ENCODE peak calls at places on chromosomes 11 and 22, in eight cellular contexts. N, C, M, V, B, X, S and Z are unnamed samples.

GRCh38 chr11:128315933-128316332 is 271.4 kb downstream of the ETS1 start:
- DNase-seq in N (no peak), C (no peak), M (no peak), V (no peak), B (no peak), X (no peak), S (no peak), Z (no peak)

GRCh38 chr11:12048936-12049790 is 40.7 kb upstream of the DKK3 start:
- DNase-seq in N (no peak), C (no peak), M (no peak), V (peak), B (no peak), X (no peak), S (no peak), Z (no peak)

GRCh38 chr11:126352934-126353801 is 2.3 kb upstream of the ST3GAL4 start:
- DNase-seq in N (no peak), C (no peak), M (no peak), V (peak), B (no peak), X (no peak), S (no peak), Z (no peak)

GRCh38 chr11:85595285-85595884 is 31.8 kb downstream of the DLG2 start:
- DNase-seq in N (no peak), C (no peak), M (no peak), V (peak), B (no peak), X (no peak), S (no peak), Z (no peak)

GRCh38 chr11:68471360-68472340 is 11.1 kb downstream of the PPP6R3 start:
- DNase-seq in N (no peak), C (no peak), M (no peak), V (peak), B (no peak), X (no peak), S (no peak), Z (no peak)

GRCh38 chr11:33437529-33437928 is 180.3 kb downstream of the HIPK3 start:
- DNase-seq in N (no peak), C (no peak), M (no peak), V (no peak), B (no peak), X (no peak), S (no peak), Z (no peak)

GRCh38 chr11:72422414-72422813 is 11.9 kb downstream of the CLPB start:
- DNase-seq in N (no peak), C (no peak), M (no peak), V (no peak), B (no peak), X (no peak), S (no peak), Z (no peak)

GRCh38 chr11:125347261-125347585 is 148.8 kb downstream of the FEZ1 start:
- DNase-seq in N (peak), C (peak), M (no peak), V (no peak), B (no peak), X (no peak), S (no peak), Z (no peak)

GRCh38 chr11:88353386-88353785 is 15.8 kb upstream of the CTSC start:
- DNase-seq in N (no peak), C (no peak), M (no peak), V (no peak), B (no peak), X (no peak), S (no peak), Z (no peak)

GRCh38 chr22:42177891-42178336 is 47.3 kb upstream of the CYP2D6 start:
- DNase-seq in N (no peak), C (no peak), M (no peak), V (no peak), B (no peak), X (no peak), S (no peak), Z (no peak)

GRCh38 chr11:69423181-69423580 is 58.3 kb upstream of the LINC01488 start:
- DNase-seq in N (no peak), C (peak), M (no peak), V (no peak), B (no peak), X (no peak), S (peak), Z (no peak)

GRCh38 chr11:95299078-95299611 is 68.1 kb upstream of the SESN3 start:
- DNase-seq in N (no peak), C (no peak), M (no peak), V (no peak), B (no peak), X (no peak), S (no peak), Z (no peak)

GRCh38 chr11:121372671-121373429 is 79.3 kb upstream of the SORL1 start:
- DNase-seq in N (no peak), C (no peak), M (peak), V (no peak), B (no peak), X (no peak), S (no peak), Z (no peak)

GRCh38 chr22:50621491-50621880 is 6.5 kb downstream of the ARSA start:
- DNase-seq in N (no peak), C (no peak), M (no peak), V (no peak), B (no peak), X (no peak), S (no peak), Z (no peak)

GRCh38 chr11:10809373-10810199 is 860 bp upstream of the EIF4G2 start:
- DNase-seq in N (no peak), C (peak), M (no peak), V (peak), B (no peak), X (no peak), S (no peak), Z (no peak)

GRCh38 chr11:44747339-44747738 is 20.6 kb downstream of the TSPAN18 start:
- DNase-seq in N (no peak), C (no peak), M (no peak), V (peak), B (no peak), X (no peak), S (no peak), Z (no peak)

GRCh38 chr11:76664578-76665061 is 5.9 kb downstream of the LRRC32 start:
- DNase-seq in N (peak), C (peak), M (peak), V (no peak), B (no peak), X (no peak), S (peak), Z (no peak)

GRCh38 chr11:60477035-60477445 is 15.5 kb upstream of the MS4A12 start:
- DNase-seq in N (no peak), C (no peak), M (no peak), V (no peak), B (no peak), X (no peak), S (no peak), Z (no peak)

GRCh38 chr22:29798801-29799200 is 31.6 kb downstream of the UQCR10 start:
- DNase-seq in N (no peak), C (no peak), M (no peak), V (no peak), B (peak), X (peak), S (no peak), Z (no peak)

GRCh38 chr22:47446821-47447810 is 684.7 kb downstream of the TBC1D22A start:
- DNase-seq in N (no peak), C (no peak), M (no peak), V (no peak), B (no peak), X (no peak), S (no peak), Z (no peak)

GRCh38 chr11:122093731-122094130 is 22.3 kb downstream of the BLID start:
- DNase-seq in N (no peak), C (no peak), M (no peak), V (peak), B (no peak), X (no peak), S (no peak), Z (no peak)

GRCh38 chr11:81963018-81963417 is 770.6 kb downstream of the FAM181B start:
- DNase-seq in N (no peak), C (no peak), M (no peak), V (peak), B (no peak), X (no peak), S (no peak), Z (no peak)

GRCh38 chr22:29040385-29041275 is 21.0 kb downstream of the C22orf31 start:
- DNase-seq in N (no peak), C (peak), M (no peak), V (peak), B (peak), X (no peak), S (no peak), Z (peak)

GRCh38 chr11:32081129-32081641 is 9.7 kb upstream of the RCN1 start:
- DNase-seq in N (no peak), C (peak), M (no peak), V (peak), B (no peak), X (peak), S (no peak), Z (no peak)

GRCh38 chr11:67629386-67630229 is at the start of gene NUDT8:
- DNase-seq in N (peak), C (peak), M (peak), V (peak), B (peak), X (peak), S (peak), Z (peak)

GRCh38 chr11:61023086-61024035 is 51.9 kb downstream of the CD6 start:
- DNase-seq in N (no peak), C (no peak), M (no peak), V (no peak), B (peak), X (no peak), S (peak), Z (no peak)

GRCh38 chr22:33722817-33723216 is 197.5 kb downstream of the LARGE1 start:
- DNase-seq in N (no peak), C (no peak), M (no peak), V (no peak), B (no peak), X (no peak), S (no peak), Z (no peak)

DNA sequence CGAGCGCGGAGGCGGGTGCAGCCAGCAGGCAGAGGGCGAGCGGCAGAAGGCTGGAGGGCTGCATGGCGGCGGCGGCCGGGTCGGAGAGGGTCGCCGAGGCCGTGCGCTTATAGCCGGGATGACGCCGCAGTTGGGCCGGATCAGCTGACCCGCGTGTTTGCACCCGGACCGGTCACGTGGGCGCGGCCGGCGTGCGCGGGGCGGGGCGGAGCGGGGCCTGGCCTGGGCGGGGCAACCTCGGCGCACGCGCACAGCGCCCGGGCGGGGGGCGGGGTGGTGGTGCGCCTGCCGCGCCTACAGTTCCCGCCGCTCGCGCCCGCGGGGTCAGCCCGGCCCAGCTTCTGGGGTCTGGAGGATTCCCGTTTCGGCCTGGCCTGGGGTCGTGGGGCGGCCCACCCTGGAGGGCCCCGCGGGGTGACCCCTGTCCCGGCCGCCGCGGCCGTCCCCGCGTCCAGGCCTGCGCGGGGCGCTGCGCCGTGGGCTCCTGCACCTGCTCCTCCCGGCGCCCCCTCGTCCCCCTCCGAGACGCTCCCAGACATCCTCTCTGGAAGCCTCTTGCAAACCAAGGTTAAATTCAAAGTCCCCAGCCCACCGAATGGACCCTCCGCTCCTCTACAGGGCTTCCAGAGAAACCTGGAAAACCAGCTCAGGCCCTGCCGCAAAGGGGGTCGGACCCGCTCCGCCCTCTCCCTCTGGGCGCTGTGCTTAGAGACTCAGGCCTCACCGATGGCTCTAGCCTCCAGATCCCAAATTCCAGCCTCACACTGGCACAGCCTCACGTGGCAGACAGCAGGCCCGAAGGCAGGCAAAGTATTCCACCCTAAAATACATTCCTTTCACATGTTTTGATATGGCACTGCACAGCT is at the start of gene CTSD:
- DNase-seq in N (peak), C (peak), M (peak), V (peak), B (peak), X (peak), S (peak), Z (peak)
- TF ChIP-seq CTCF in N (no peak), C (no peak), M (no peak), V (no peak), B (no peak), X (no peak), S (no peak), Z (no peak)

DNA sequence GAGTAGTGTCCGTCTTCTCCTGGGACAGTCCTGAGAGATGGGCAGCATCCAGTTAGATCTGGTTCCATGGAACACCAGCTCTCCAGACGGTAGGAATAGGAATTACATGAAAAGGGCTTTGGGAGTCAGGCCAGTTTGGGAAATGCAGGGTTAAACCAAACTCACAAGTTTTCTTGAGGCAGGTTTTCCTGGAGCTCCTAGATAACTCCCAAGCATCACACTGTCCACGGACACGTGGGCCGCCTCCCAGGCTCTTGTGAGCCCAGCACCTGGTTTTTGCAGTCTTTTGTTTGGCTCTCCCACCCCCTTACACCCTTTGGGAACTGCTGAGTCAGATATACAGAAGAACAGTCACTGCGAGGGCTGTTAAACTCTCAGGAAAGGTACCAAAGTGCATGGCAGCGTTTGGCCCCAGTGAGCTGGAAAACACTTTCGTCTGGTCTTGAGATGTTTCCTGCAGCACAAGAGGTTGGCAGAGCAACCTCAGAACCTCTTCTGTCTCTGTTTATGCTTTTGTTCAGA is 90.0 kb downstream of the BCR start:
- DNase-seq in N (no peak), C (no peak), M (no peak), V (no peak), B (no peak), X (no peak), S (no peak), Z (no peak)
- TF ChIP-seq CTCF in N (no peak), C (no peak), M (no peak), V (no peak), B (no peak), X (no peak), S (no peak), Z (peak)

GRCh38 chr11:118672865-118673264 is 6.6 kb downstream of the TREH start:
- DNase-seq in N (no peak), C (no peak), M (no peak), V (no peak), B (no peak), X (no peak), S (no peak), Z (no peak)
- TF ChIP-seq CTCF in N (no peak), C (no peak), M (no peak), V (no peak), B (no peak), X (no peak), S (no peak), Z (peak)

GRCh38 chr11:35375332-35376125 is 43.8 kb downstream of the SLC1A2 start:
- DNase-seq in N (no peak), C (no peak), M (no peak), V (no peak), B (no peak), X (no peak), S (no peak), Z (no peak)

GRCh38 chr11:35377262-35377661 is 42.1 kb downstream of the SLC1A2 start:
- DNase-seq in N (no peak), C (no peak), M (no peak), V (no peak), B (no peak), X (no peak), S (no peak), Z (no peak)

GRCh38 chr11:35376613-35377012 is 42.7 kb downstream of the SLC1A2 start:
- DNase-seq in N (no peak), C (no peak), M (no peak), V (no peak), B (no peak), X (no peak), S (no peak), Z (no peak)

GRCh38 chr11:35372565-35373283 is 46.6 kb downstream of the SLC1A2 start:
- DNase-seq in N (no peak), C (no peak), M (no peak), V (no peak), B (no peak), X (no peak), S (no peak), Z (no peak)

DNA sequence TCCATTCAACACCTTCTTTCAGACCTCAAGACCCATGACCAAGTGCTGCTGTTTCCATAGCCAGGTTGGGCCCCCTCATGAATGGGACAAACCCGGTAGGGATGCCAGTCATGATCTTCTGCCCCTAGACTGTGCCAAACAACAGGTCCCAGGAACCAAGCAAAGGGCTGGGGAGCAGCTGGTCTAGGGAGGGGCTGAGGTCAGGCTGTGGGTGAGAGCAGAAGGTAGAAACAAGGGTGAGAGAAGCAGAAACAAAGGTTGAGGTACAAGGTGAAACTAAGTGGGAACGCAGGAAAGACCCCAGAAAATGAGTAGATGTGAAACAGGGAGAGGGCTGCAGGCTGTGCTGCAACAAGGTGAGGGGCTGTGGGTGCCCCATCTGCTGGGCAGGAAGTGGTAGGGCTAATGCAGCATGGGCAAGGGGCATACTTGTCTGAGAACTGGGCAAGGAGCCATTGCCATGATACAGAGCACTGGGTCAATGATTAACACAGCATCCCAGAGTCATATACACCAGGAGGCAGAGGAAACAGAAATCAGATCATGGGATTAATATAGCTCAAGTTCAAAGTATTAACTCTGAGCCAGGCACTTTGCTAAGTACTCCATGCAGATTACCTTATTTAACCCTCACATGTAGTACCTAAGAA is 45.9 kb downstream of the SLC1A2 start:
- DNase-seq in N (no peak), C (no peak), M (no peak), V (no peak), B (peak), X (no peak), S (peak), Z (no peak)
- TF ChIP-seq CTCF in N (no peak), C (no peak), M (no peak), V (no peak), B (no peak), X (no peak), S (peak), Z (no peak)

GRCh38 chr11:62233730-62234129 is 8.3 kb upstream of the SCGB1D2 start:
- DNase-seq in N (no peak), C (no peak), M (no peak), V (peak), B (no peak), X (no peak), S (no peak), Z (no peak)
- TF ChIP-seq CTCF in N (no peak), C (no peak), M (no peak), V (peak), B (no peak), X (no peak), S (no peak), Z (no peak)